ENCODE peak calls at places on chromosomes 4 and X, in seven cellular contexts. W is immature natural killer cell; R is NCI-H187 treated with DMSO at 0.1 percent for 48 hours; Y is putamen; H is activated naive CD8-positive, alpha-beta T cell treated with anti-CD3 and anti-CD28 coated beads, Interleukin-2, amount 10 ng/mL, durations not matched to agents 7 days and 5 days; Q is body of pancreas; I is IMR-90. E is an unnamed sample.

GRCh38 chr4:113827285-113827684 is 65.7 kb upstream of the CAMK2D start:
- DNase-seq in W (no peak), R (no peak), Y (no peak), H (no peak), Q (no peak), I (peak), E (no peak)

GRCh38 chr4:114636192-114636935 is 37.8 kb downstream of the UGT8 start:
- DNase-seq in W (no peak), R (no peak), Y (peak), H (no peak), Q (no peak), I (no peak), E (no peak)

GRCh38 chr4:142683997-142684396 is 162.1 kb downstream of the INPP4B start:
- DNase-seq in W (no peak), R (no peak), Y (no peak), H (no peak), Q (no peak), I (no peak), E (no peak)

GRCh38 chr4:102883278-102883677 is 14.5 kb downstream of the CISD2 start:
- DNase-seq in W (no peak), R (no peak), Y (no peak), H (no peak), Q (no peak), I (no peak), E (no peak)

GRCh38 chrX:121649414-121649813 is 602.0 kb downstream of the GLUD2 start:
- DNase-seq in W (no peak), R (no peak), Y (no peak), H (no peak), Q (no peak), I (no peak), E (no peak)

GRCh38 chrX:25012793-25013592 is 2.8 kb downstream of the ARX start:
- DNase-seq in W (no peak), R (no peak), Y (no peak), H (peak), Q (no peak), I (no peak), E (no peak)

GRCh38 chr4:129821073-129821472 is 725.1 kb downstream of the C4orf33 start:
- DNase-seq in W (no peak), R (no peak), Y (no peak), H (no peak), Q (no peak), I (no peak), E (no peak)

GRCh38 chr4:33161202-33161601 is 2441.0 kb downstream of the PCDH7 start:
- DNase-seq in W (no peak), R (no peak), Y (no peak), H (no peak), Q (no peak), I (no peak), E (no peak)

GRCh38 chr4:137901114-137901513 is 341.0 kb downstream of the SLC7A11 start:
- DNase-seq in W (no peak), R (no peak), Y (no peak), H (no peak), Q (no peak), I (no peak), E (no peak)

GRCh38 chrX:66074920-66075879 is 35.3 kb upstream of the VSIG4 start:
- DNase-seq in W (peak), R (no peak), Y (peak), H (peak), Q (no peak), I (no peak), E (peak)

GRCh38 chr4:173443121-173443520 is 44.2 kb upstream of the SCRG1 start:
- DNase-seq in W (no peak), R (no peak), Y (no peak), H (no peak), Q (no peak), I (no peak), E (no peak)

E was measured in SIG-M5.